ENCODE peak calls at places on chromosomes 11 and 22, in four cellular contexts. One of them, this sample, is unnamed.

GRCh38 chr11:63165710-63166310 is 21.8 kb upstream of the SLC22A24 start:
- DNase-seq in stimulated activated CD8-positive, alpha-beta memory T cell treated with anti-CD3 and anti-CD28 coated beads, Interleukin-2, amount 100 ng/mL, for 1 hour: no peak
- DNase-seq in GM12891: no peak
- DNase-seq in fibroblast of lung: no peak
- DNase-seq in this sample: no peak

GRCh38 chr11:79076526-79077115 is 364.2 kb downstream of the TENM4 start:
- DNase-seq in stimulated activated CD8-positive, alpha-beta memory T cell treated with anti-CD3 and anti-CD28 coated beads, Interleukin-2, amount 100 ng/mL, for 1 hour: no peak
- DNase-seq in GM12891: no peak
- DNase-seq in fibroblast of lung: no peak
- DNase-seq in this sample: no peak

GRCh38 chr11:94151903-94152677 is 23.4 kb downstream of the PANX1 start:
- DNase-seq in stimulated activated CD8-positive, alpha-beta memory T cell treated with anti-CD3 and anti-CD28 coated beads, Interleukin-2, amount 100 ng/mL, for 1 hour: no peak
- DNase-seq in GM12891: no peak
- DNase-seq in fibroblast of lung: peak
- DNase-seq in this sample: no peak

GRCh38 chr11:33695051-33695566 is 5.5 kb downstream of the C11orf91 start:
- DNase-seq in stimulated activated CD8-positive, alpha-beta memory T cell treated with anti-CD3 and anti-CD28 coated beads, Interleukin-2, amount 100 ng/mL, for 1 hour: no peak
- DNase-seq in GM12891: no peak
- DNase-seq in fibroblast of lung: no peak
- DNase-seq in this sample: no peak

GRCh38 chr11:87417951-87418350 is 380.2 kb downstream of the TMEM135 start:
- DNase-seq in stimulated activated CD8-positive, alpha-beta memory T cell treated with anti-CD3 and anti-CD28 coated beads, Interleukin-2, amount 100 ng/mL, for 1 hour: no peak
- DNase-seq in GM12891: no peak
- DNase-seq in fibroblast of lung: no peak
- DNase-seq in this sample: no peak

GRCh38 chr22:19004471-19004870 is 68.4 kb upstream of the PRODH start:
- DNase-seq in stimulated activated CD8-positive, alpha-beta memory T cell treated with anti-CD3 and anti-CD28 coated beads, Interleukin-2, amount 100 ng/mL, for 1 hour: no peak
- DNase-seq in GM12891: no peak
- DNase-seq in fibroblast of lung: no peak
- DNase-seq in this sample: no peak

GRCh38 chr11:90349741-90350140 is 126.9 kb upstream of the CHORDC1 start:
- DNase-seq in stimulated activated CD8-positive, alpha-beta memory T cell treated with anti-CD3 and anti-CD28 coated beads, Interleukin-2, amount 100 ng/mL, for 1 hour: no peak
- DNase-seq in GM12891: no peak
- DNase-seq in fibroblast of lung: no peak
- DNase-seq in this sample: no peak

GRCh38 chr11:55571828-55572227 is at the start of gene OR4C16:
- DNase-seq in stimulated activated CD8-positive, alpha-beta memory T cell treated with anti-CD3 and anti-CD28 coated beads, Interleukin-2, amount 100 ng/mL, for 1 hour: no peak
- DNase-seq in GM12891: no peak
- DNase-seq in fibroblast of lung: no peak
- DNase-seq in this sample: no peak

GRCh38 chr11:10076458-10077141 is 217.4 kb downstream of the SBF2 start:
- DNase-seq in stimulated activated CD8-positive, alpha-beta memory T cell treated with anti-CD3 and anti-CD28 coated beads, Interleukin-2, amount 100 ng/mL, for 1 hour: no peak
- DNase-seq in GM12891: peak
- DNase-seq in fibroblast of lung: peak
- DNase-seq in this sample: no peak

GRCh38 chr11:82557274-82557673 is 176.4 kb downstream of the FAM181B start:
- DNase-seq in stimulated activated CD8-positive, alpha-beta memory T cell treated with anti-CD3 and anti-CD28 coated beads, Interleukin-2, amount 100 ng/mL, for 1 hour: no peak
- DNase-seq in GM12891: peak
- DNase-seq in fibroblast of lung: no peak
- DNase-seq in this sample: no peak

GRCh38 chr11:22785251-22785650 is 44.4 kb downstream of the SVIP start:
- DNase-seq in stimulated activated CD8-positive, alpha-beta memory T cell treated with anti-CD3 and anti-CD28 coated beads, Interleukin-2, amount 100 ng/mL, for 1 hour: no peak
- DNase-seq in GM12891: no peak
- DNase-seq in fibroblast of lung: peak
- DNase-seq in this sample: no peak